ENCODE peak calls at places on chromosomes 3 and 15, in five cellular contexts. D is IMR-90, A is progenitor cell of endocrine pancreas, P is lower leg skin, U is psoas muscle. G is an unnamed sample.

GRCh38 chr15:87387681-87388240 is 868.8 kb downstream of the NTRK3 start:
- DNase-seq in D (no peak), U (no peak), P (no peak), A (no peak), G (no peak)

GRCh38 chr3:124138148-124138547 is 146.2 kb upstream of the ROPN1 start:
- DNase-seq in A (no peak), D (no peak), U (no peak), P (no peak), G (no peak)

GRCh38 chr3:14703128-14703750 is 28.3 kb downstream of the C3orf20 start:
- DNase-seq in U (no peak), A (no peak), P (no peak), D (no peak), G (no peak)

GRCh38 chr3:94460914-94461313 is 398.1 kb downstream of the NSUN3 start:
- DNase-seq in A (no peak), P (no peak), U (no peak), D (no peak), G (no peak)

GRCh38 chr3:38264307-38264706 is 1.3 kb upstream of the SLC22A13 start:
- DNase-seq in A (no peak), D (no peak), U (no peak), P (no peak), G (no peak)

GRCh38 chr3:177463863-177464262 is 266.6 kb upstream of the TBL1XR1 start:
- DNase-seq in P (no peak), A (no peak), D (peak), U (no peak), G (no peak)

GRCh38 chr3:27729748-27730611 is 7.9 kb upstream of the EOMES start:
- DNase-seq in D (no peak), A (no peak), U (peak), P (no peak), G (no peak)

GRCh38 chr15:99438691-99439523 is 126.9 kb upstream of the MEF2A start:
- DNase-seq in D (no peak), U (peak), A (peak), P (peak), G (no peak)

GRCh38 chr3:134095005-134095404 is 65.3 kb upstream of the SLCO2A1 start:
- DNase-seq in U (no peak), D (peak), A (no peak), P (no peak), G (no peak)

GRCh38 chr3:125670945-125671344 is 75.6 kb upstream of the OSBPL11 start:
- DNase-seq in A (no peak), P (no peak), U (no peak), D (no peak), G (no peak)

GRCh38 chr3:149058602-149059001 is 27.7 kb downstream of the HLTF start:
- DNase-seq in U (no peak), A (no peak), D (no peak), P (no peak), G (no peak)

GRCh38 chr3:126472277-126473006 is 3.2 kb downstream of the ZXDC start:
- DNase-seq in D (peak), P (peak), A (no peak), U (peak), G (no peak)

GRCh38 chr3:195823998-195824397 is 12.3 kb upstream of the MUC4 start:
- DNase-seq in D (no peak), U (no peak), P (no peak), A (no peak), G (no peak)

GRCh38 chr15:79595995-79596622 is 164.0 kb downstream of the MINAR1 start:
- DNase-seq in D (peak), A (peak), U (no peak), P (no peak), G (no peak)

GRCh38 chr15:57696146-57696545 is 10.4 kb upstream of the POLR2M start:
- DNase-seq in A (no peak), D (no peak), P (no peak), U (no peak), G (no peak)

GRCh38 chr15:70947369-70948335 is 55.0 kb downstream of the LRRC49 start:
- DNase-seq in P (no peak), D (no peak), A (no peak), U (no peak), G (no peak)

GRCh38 chr3:25854214-25854613 is 64.3 kb downstream of the OXSM start:
- DNase-seq in A (no peak), P (no peak), D (peak), U (no peak), G (no peak)

GRCh38 chr15:40633178-40633577 is 39.1 kb downstream of the KNL1 start:
- DNase-seq in P (no peak), U (no peak), A (no peak), D (peak), G (no peak)

GRCh38 chr3:147113293-147114045 is 292.9 kb downstream of the ZIC4 start:
- DNase-seq in D (peak), U (no peak), A (no peak), P (no peak), G (no peak)

GRCh38 chr3:168112894-168113293 is 17.2 kb upstream of the GOLIM4 start:
- DNase-seq in P (no peak), D (no peak), U (no peak), A (no peak), G (no peak)

GRCh38 chr3:144031938-144032337 is 60.3 kb downstream of the DIPK2A start:
- DNase-seq in U (peak), D (no peak), P (no peak), A (no peak), G (no peak)

GRCh38 chr3:56202997-56203396 is 265.3 kb downstream of the ERC2 start:
- DNase-seq in A (no peak), D (no peak), P (no peak), U (no peak), G (no peak)

GRCh38 chr15:99117563-99118257 is 12.8 kb downstream of the SYNM start:
- DNase-seq in P (no peak), D (no peak), U (no peak), A (no peak), G (peak)

GRCh38 chr3:133663569-133664313 is 2.0 kb upstream of the TOPBP1 start:
- DNase-seq in U (no peak), D (peak), P (no peak), A (no peak), G (no peak)

GRCh38 chr3:170868577-170869239 is 1.3 kb downstream of the RPL22L1 start:
- DNase-seq in P (no peak), D (no peak), A (no peak), U (no peak), G (no peak)

GRCh38 chr3:143895805-143896204 is 47.5 kb upstream of the SLC9A9 start:
- DNase-seq in U (no peak), D (peak), P (no peak), A (no peak), G (no peak)

GRCh38 chr3:138374573-138375134 is 26.3 kb downstream of the MRAS start:
- DNase-seq in U (no peak), P (no peak), A (no peak), D (no peak), G (no peak)

GRCh38 chr3:96267577-96267976 is 546.8 kb upstream of the EPHA6 start:
- DNase-seq in U (no peak), A (no peak), P (no peak), D (no peak), G (no peak)

GRCh38 chr3:98961161-98962155 is 60.0 kb upstream of the DCBLD2 start:
- DNase-seq in A (no peak), D (peak), P (no peak), U (no peak), G (no peak)

GRCh38 chr15:38069506-38069905 is 135.1 kb downstream of the TMCO5A start:
- DNase-seq in A (no peak), D (peak), U (peak), P (peak), G (peak)

GRCh38 chr3:124282751-124283643 is 291.1 kb upstream of the ROPN1 start:
- DNase-seq in U (no peak), D (peak), P (no peak), A (no peak), G (no peak)

DNA sequence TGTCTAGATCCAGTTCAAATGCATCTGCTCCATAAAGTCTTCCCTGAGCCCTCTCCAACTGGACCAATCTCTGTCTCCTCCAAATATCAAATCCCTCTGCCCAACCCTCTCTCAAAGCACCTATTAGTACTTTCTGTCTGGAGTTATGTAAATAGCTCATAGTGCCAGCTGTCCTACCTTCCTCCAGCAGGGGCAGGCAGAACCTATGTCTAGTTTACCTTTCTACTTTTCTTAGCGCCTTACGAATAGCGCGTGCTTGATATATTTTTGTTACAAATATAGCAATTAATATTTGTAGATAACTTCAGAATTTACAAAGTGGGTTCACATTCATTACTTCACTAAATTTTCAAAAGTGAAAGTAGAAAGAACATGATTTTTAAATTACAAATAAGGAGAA is 14.0 kb upstream of the CCDC80 start:
- DNase-seq in U (no peak), D (no peak), P (no peak), A (no peak), G (no peak)
- TF ChIP-seq CTCF in U (no peak), D (peak), P (no peak), A (peak), G (no peak)

GRCh38 chr3:158539414-158540014 is 31.5 kb upstream of the MLF1 start:
- DNase-seq in D (peak), P (no peak), A (no peak), U (no peak), G (no peak)
- TF ChIP-seq CTCF in D (peak), P (no peak), A (peak), U (peak), G (no peak)

GRCh38 chr15:27843146-27843545 is 256.0 kb downstream of the OCA2 start:
- DNase-seq in U (no peak), A (no peak), D (no peak), P (no peak), G (no peak)

GRCh38 chr15:27846722-27847420 is 252.2 kb downstream of the OCA2 start:
- DNase-seq in P (no peak), A (no peak), D (no peak), U (no peak), G (no peak)

GRCh38 chr15:27842526-27842925 is 256.6 kb downstream of the OCA2 start:
- DNase-seq in D (no peak), A (no peak), P (no peak), U (peak), G (no peak)

GRCh38 chr15:27845535-27846369 is 253.4 kb downstream of the OCA2 start:
- DNase-seq in A (no peak), P (no peak), D (no peak), U (no peak), G (peak)

GRCh38 chr15:27844018-27844666 is 255.0 kb downstream of the OCA2 start:
- DNase-seq in A (no peak), U (no peak), D (peak), P (no peak), G (no peak)
- TF ChIP-seq CTCF in A (no peak), U (no peak), D (no peak), P (no peak), G (no peak)

GRCh38 chr15:83445653-83446052 is 1.5 kb upstream of the SH3GL3 start:
- DNase-seq in A (no peak), D (no peak), P (no peak), U (no peak), G (no peak)

GRCh38 chr15:83444936-83445335 is 2.2 kb upstream of the SH3GL3 start:
- DNase-seq in A (no peak), P (no peak), U (no peak), D (no peak), G (no peak)

GRCh38 chr15:83446417-83446816 is 724 bp upstream of the SH3GL3 start:
- DNase-seq in P (no peak), D (no peak), U (no peak), A (no peak), G (no peak)

GRCh38 chr15:83449250-83449671 is 2.1 kb downstream of the SH3GL3 start:
- DNase-seq in U (no peak), P (no peak), A (no peak), D (no peak), G (no peak)

DNA sequence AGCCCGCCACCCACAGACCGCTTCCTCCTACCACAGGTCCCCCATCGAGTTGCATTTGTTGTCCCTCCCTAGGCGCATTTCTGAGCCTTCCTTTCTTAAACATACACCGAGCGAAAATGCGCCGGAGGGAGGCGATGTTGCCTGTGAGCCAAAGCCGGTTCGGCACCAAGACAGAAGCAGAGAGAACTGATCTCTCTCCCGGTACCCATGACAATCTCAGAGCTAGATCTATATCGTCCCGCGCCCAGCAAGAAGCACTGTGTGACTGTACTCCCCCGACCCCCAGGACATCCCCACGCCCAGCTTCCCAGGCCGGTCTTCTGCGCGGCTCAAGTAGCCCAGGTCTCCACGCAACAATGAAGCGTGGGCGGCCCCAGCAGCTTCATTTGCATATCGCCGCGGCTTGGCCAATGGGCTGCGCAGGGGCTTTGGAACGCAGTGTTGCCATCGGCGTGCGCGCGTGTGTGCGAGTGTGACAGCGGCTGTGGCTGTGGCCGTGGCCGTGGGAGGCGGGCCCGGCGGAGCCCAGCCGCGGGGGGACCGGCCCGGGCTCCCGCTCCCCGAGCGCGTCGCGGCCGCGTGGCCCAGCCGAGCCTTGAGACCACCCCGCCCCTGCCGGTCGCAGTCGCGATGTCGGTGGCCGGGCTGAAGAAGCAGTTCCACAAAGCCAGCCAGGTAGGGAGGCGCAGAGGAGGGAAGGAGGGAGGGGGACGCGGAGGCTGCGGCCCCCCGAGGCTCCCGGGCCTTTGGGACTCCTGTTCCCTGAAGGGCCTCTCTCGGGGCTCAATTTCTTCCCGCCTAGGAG is at the start of gene SH3GL3:
- DNase-seq in D (peak), U (peak), A (peak), P (peak), G (peak)
- TF ChIP-seq CTCF in D (peak), U (no peak), A (peak), P (no peak), G (no peak)

GRCh38 chr15:63944681-63944955 is 101.7 kb downstream of the DAPK2 start:
- DNase-seq in U (no peak), A (no peak), D (no peak), P (no peak), G (no peak)

GRCh38 chr15:63946524-63947065 is 99.7 kb downstream of the DAPK2 start:
- DNase-seq in A (no peak), D (no peak), U (no peak), P (no peak), G (no peak)

GRCh38 chr15:63945005-63945788 is 101.1 kb downstream of the DAPK2 start:
- DNase-seq in U (peak), P (peak), A (peak), D (peak), G (no peak)

GRCh38 chr15:63947228-63947627 is 99.1 kb downstream of the DAPK2 start:
- DNase-seq in D (no peak), U (no peak), A (no peak), P (no peak), G (no peak)

GRCh38 chr15:63945838-63946298 is 100.4 kb downstream of the DAPK2 start:
- DNase-seq in D (no peak), P (peak), U (no peak), A (no peak), G (no peak)
- TF ChIP-seq CTCF in D (no peak), P (no peak), U (no peak), A (no peak), G (no peak)

GRCh38 chr3:65153850-65154512 is 466.2 kb upstream of the ADAMTS9 start:
- DNase-seq in U (no peak), D (no peak), A (no peak), P (no peak), G (no peak)
- TF ChIP-seq CTCF in U (no peak), D (no peak), A (no peak), P (no peak), G (no peak)

GRCh38 chr3:122918576-122919290 is 108.8 kb downstream of the SEMA5B start:
- DNase-seq in A (no peak), D (peak), P (no peak), U (no peak), G (no peak)

GRCh38 chr3:122920986-122921385 is 106.6 kb downstream of the SEMA5B start:
- DNase-seq in P (no peak), A (no peak), D (no peak), U (no peak), G (peak)

GRCh38 chr3:122923611-122924010 is 104.0 kb downstream of the SEMA5B start:
- DNase-seq in D (no peak), U (no peak), P (no peak), A (no peak), G (no peak)

GRCh38 chr3:122919291-122919610 is 108.3 kb downstream of the SEMA5B start:
- DNase-seq in P (no peak), A (no peak), U (no peak), D (no peak), G (no peak)

DNA sequence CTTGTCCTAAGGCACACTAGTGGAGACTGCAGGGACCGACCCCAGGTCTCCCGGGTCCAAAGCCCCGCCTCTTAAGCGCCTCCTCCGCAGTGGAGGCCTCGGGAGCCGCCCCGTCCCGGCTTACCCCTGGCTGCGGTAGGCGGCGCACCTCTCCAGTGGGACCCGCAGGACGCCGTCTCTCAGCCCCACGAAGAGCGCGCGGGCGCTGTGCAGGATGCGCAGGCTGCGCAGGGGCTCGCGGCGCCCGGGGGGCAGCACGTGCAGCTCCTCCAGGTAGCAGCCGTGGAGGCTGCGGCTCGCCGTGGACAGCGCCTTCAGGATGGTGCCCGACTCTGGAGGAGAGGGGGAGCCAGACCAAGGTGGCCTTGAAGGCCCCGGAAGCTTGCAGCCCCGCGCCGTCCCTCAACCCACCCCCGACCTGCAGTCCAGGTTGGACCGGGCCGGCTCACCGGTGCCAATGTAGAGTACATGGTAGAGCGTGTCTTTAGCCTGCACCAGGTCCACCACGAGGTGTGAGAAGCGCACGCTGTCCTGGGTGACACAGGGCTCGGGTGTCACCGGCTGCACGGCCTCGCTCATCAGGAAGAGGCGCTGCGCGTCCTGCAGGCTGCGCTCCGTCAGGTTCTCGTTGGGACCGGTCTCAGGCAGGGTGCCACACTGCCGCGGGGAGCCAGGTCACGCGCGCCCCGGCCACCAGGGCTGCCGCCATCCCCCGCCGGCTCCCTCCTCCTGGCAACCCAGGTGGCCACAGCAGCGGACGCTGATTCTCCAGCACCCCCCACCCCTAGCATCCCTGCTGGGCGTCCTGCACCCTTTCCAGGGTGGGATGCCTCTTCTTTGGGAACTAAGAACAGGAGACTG is 105.5 kb downstream of the SEMA5B start:
- DNase-seq in A (peak), P (no peak), U (no peak), D (no peak), G (peak)
- TF ChIP-seq CTCF in A (peak), P (no peak), U (no peak), D (no peak), G (no peak)

GRCh38 chr3:157151627-157152026 is 8.3 kb downstream of the CCNL1 start:
- DNase-seq in A (no peak), P (no peak), U (no peak), D (no peak), G (no peak)
- TF ChIP-seq CTCF in A (no peak), P (no peak), U (no peak), D (no peak), G (no peak)

DNA sequence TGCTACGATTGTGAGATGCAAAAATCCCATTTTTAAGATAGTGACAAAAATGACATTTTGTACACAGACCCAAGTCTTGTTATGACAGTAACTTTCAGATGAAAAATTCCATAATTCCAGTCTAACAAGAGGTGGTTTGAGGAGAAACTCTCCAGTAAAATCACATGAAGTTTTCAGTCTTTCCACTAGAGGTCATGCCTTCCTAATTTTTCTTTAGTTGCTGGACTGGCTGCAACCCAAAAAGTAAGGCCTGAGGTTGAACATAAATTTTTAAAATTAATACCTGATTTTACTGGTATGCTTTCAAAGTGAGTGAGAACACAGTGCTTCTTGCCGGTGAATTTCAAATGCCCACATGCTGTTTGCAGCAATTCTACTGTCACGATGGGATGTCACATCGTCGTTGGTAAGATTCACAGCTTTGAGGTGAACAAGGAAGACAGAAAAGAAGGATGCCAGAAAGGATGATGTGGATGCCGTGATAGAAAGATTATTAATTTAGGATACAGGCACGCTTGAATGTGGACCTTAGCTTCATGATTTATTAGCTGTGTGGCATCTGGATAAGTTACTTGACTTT is 89.0 kb upstream of the FGF12 start:
- DNase-seq in A (no peak), U (no peak), D (peak), P (no peak), G (no peak)
- TF ChIP-seq CTCF in A (peak), U (peak), D (peak), P (peak), G (peak)